ENCODE peak calls at places on chromosomes 1 and 21, in seven cellular contexts. L, J, N, G, F, R and P are unnamed samples. For H3K9me3, the result is how much of the 10 kb centered on the place peaks cover.

GRCh38 chr1:167208624-167208976 is 12.1 kb upstream of the POU2F1 start:
- DNase-seq in J (no peak), G (no peak), F (no peak), R (no peak), N (no peak), L (no peak), P (no peak)

GRCh38 chr1:200668514-200669313 is 993 bp downstream of the DDX59 start:
- DNase-seq in G (no peak), R (no peak), N (no peak), J (no peak), F (no peak), L (no peak), P (no peak)

GRCh38 chr1:2866415-2867086 is 65.1 kb upstream of the TTC34 start:
- DNase-seq in F (no peak), J (peak), N (no peak), R (no peak), G (no peak), L (no peak), P (no peak)

GRCh38 chr21:21028275-21028814 is 30.1 kb downstream of the NCAM2 start:
- DNase-seq in N (no peak), L (no peak), J (no peak), R (no peak), F (no peak), G (no peak), P (no peak)

GRCh38 chr1:33996281-33996680 is 132.4 kb downstream of the HMGB4 start:
- DNase-seq in R (no peak), F (no peak), L (no peak), J (no peak), N (no peak), G (no peak), P (no peak)

GRCh38 chr1:116950497-116951174 is 40.9 kb downstream of the PTGFRN start:
- DNase-seq in R (peak), G (no peak), F (no peak), J (no peak), L (no peak), N (no peak), P (no peak)

GRCh38 chr1:235050911-235051360 is 77.7 kb downstream of the TOMM20 start:
- DNase-seq in F (no peak), J (no peak), G (peak), R (peak), N (no peak), L (no peak), P (peak)

GRCh38 chr1:180218806-180219765 is 11.0 kb upstream of the LHX4 start:
- DNase-seq in J (no peak), F (no peak), G (no peak), N (no peak), R (no peak), L (no peak), P (no peak)

GRCh38 chr1:102732927-102733326 is 375.4 kb downstream of the COL11A1 start:
- DNase-seq in R (no peak), F (no peak), L (no peak), J (no peak), G (no peak), N (no peak), P (no peak)
- H3K4me3 ChIP-seq in R (no peak), F (no peak), L (no peak), J (no peak), G (no peak), N (no peak), P (no peak)

DNA sequence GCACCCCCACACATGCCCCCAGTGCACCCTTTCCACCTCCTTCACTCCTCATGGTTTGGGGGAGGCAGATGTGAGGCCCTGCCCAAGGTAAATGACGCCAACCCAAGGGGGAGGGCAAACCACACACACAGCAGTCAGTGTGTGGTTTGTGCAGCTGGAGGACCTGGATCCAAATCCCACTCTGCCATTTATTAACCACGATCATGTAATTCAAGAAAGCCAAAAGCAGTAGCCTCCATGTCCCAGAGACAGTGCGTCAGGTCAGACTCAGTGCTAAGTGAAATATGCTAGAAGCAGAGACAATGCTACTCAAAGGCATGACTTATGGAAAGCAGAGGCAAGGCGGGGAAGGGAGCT is 13.6 kb downstream of the TTC39A start:
- DNase-seq in L (no peak), R (no peak), J (no peak), G (no peak), N (no peak), F (no peak), P (no peak)
- TF ChIP-seq POLR2A in L (no peak), R (no peak), J (no peak), G (no peak), N (no peak), F (no peak), P (no peak)

DNA sequence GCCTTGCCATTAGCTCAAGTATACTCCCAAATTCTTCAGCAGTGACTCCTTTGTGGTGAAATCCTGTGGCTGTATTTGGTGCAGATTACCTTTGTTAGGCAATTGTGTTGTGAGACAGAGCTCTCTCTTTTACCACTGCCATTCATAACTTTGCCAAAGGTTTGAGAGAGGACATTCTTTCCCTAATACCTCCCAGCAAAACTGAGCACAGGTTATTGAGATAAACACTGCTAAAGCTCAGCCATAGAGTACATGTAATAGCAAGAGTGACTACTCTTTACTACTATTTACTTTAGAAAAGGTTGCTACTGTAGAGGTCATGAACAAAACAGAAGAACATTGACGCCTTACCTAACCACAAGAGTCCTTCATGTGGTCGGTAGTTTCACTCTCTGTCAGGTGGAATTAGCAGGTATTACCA is 514.0 kb upstream of the ADAMTS5 start:
- DNase-seq in G (no peak), R (no peak), N (no peak), F (no peak), L (no peak), J (no peak), P (no peak)
- H3K9me3 ChIP-seq in G (under half), R (under half), N (under half), F (under half), L (under half), J (under half), P (under half)

GRCh38 chr1:156741613-156741983 is 710 bp upstream of the MRPL24 start:
- DNase-seq in J (no peak), R (no peak), G (no peak), F (no peak), L (no peak), N (no peak), P (no peak)
- H3K4me3 ChIP-seq in J (no peak), R (no peak), G (peak), F (peak), L (peak), N (peak), P (no peak)

GRCh38 chr1:101147381-101147780 is 89.4 kb upstream of the S1PR1 start:
- DNase-seq in J (no peak), G (no peak), R (no peak), F (no peak), N (no peak), L (no peak), P (no peak)
- TF ChIP-seq POLR2A in J (no peak), G (no peak), R (no peak), F (no peak), N (no peak), L (no peak), P (no peak)

GRCh38 chr1:15525043-15525958 is 1.3 kb upstream of the CASP9 start:
- DNase-seq in R (peak), J (peak), G (peak), L (peak), N (peak), F (no peak), P (peak)

GRCh38 chr1:15523922-15524282 is at the start of gene CASP9:
- DNase-seq in R (no peak), N (no peak), G (no peak), J (no peak), L (no peak), F (no peak), P (no peak)

GRCh38 chr1:15524283-15525042 is 448 bp upstream of the CASP9 start:
- DNase-seq in R (peak), G (peak), L (peak), N (peak), F (peak), J (peak), P (peak)

GRCh38 chr1:15526021-15526489 is 593 bp upstream of the DNAJC16 start:
- DNase-seq in G (peak), L (no peak), N (no peak), J (peak), R (peak), F (no peak), P (peak)

DNA sequence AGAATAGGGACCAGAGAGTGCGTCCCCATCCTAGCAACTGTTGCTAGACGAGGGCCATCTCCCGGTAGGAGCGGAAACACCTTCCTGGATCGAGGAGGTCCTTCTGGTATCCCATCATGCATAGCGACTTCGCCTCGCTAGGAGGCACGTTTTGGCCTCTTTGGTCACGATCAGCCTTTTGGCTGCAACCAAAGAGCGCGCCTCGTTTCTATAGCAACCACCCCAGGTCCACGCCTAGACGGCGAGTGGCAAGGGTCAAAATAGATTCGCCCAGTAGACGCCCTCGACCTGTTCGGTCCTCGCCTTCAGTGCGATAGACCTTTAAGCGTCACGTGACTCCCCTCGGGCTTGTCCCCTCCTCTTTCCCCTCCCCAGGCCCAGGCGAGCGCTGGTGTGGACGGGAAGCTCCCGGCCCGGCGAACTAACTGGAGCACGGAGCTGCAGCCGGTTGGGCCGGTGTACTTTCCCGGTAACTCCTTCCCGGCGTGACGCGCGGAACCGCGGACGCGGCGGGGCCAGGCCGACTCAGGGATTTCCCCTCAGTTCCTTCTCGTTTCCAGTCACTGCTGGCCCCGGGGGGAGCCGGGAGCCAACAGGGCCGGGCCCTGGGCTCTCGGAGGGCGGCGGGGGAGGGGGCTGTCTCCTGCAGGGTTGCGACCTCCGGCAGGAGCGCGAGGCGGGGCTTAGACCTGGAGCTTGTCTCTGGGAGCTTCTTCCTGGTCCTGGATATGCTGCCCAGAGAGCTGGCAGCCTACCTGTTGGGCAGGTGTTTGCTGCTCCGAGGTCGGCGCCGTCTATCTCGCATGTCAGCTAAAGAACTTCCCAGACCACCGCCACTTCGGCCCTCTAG is at the start of gene DNAJC16:
- DNase-seq in N (peak), L (peak), F (peak), J (peak), G (peak), R (peak), P (peak)
- H3K9me3 ChIP-seq in N (under half), L (under half), F (under half), J (under half), G (under half), R (under half), P (under half)